ENCODE peak calls at places on chromosomes 7 and 10, in nine cellular contexts. One of them, this sample, is unnamed.

GRCh38 chr10:120517881-120518484 is 61.0 kb downstream of the PLPP4 start:
- DNase-seq in GM06990: no peak
- DNase-seq in heart left ventricle: no peak
- DNase-seq in adipocyte: no peak
- DNase-seq in pancreas: no peak
- DNase-seq in cardiac muscle cell: no peak
- DNase-seq in IMR-90: no peak
- DNase-seq in left ventricle myocardium inferior: no peak
- DNase-seq in colonic mucosa: no peak
- DNase-seq in this sample: no peak

GRCh38 chr7:95104739-95105138 is 197.3 kb downstream of the PPP1R9A start:
- DNase-seq in heart left ventricle: no peak
- DNase-seq in GM06990: no peak
- DNase-seq in cardiac muscle cell: no peak
- DNase-seq in pancreas: no peak
- DNase-seq in colonic mucosa: no peak
- DNase-seq in left ventricle myocardium inferior: no peak
- DNase-seq in IMR-90: no peak
- DNase-seq in adipocyte: no peak
- DNase-seq in this sample: peak; percentile 17

GRCh38 chr7:2823124-2823523 is 21.0 kb downstream of the GNA12 start:
- DNase-seq in cardiac muscle cell: peak; percentile 49
- DNase-seq in heart left ventricle: peak; percentile 47
- DNase-seq in GM06990: no peak
- DNase-seq in pancreas: no peak
- DNase-seq in colonic mucosa: no peak
- DNase-seq in adipocyte: no peak
- DNase-seq in IMR-90: no peak
- DNase-seq in left ventricle myocardium inferior: no peak
- DNase-seq in this sample: no peak

GRCh38 chr7:38107486-38107893 is 70.6 kb upstream of the STARD3NL start:
- DNase-seq in cardiac muscle cell: peak; percentile 65
- DNase-seq in left ventricle myocardium inferior: peak; percentile 17
- DNase-seq in IMR-90: peak; percentile 35
- DNase-seq in GM06990: no peak
- DNase-seq in heart left ventricle: peak; percentile 29
- DNase-seq in pancreas: peak; percentile 71
- DNase-seq in adipocyte: peak; percentile 82
- DNase-seq in colonic mucosa: peak; percentile 74
- DNase-seq in this sample: peak; percentile 55

GRCh38 chr10:42962902-42963231 is 114.0 kb upstream of the RET start:
- DNase-seq in GM06990: no peak
- DNase-seq in adipocyte: no peak
- DNase-seq in pancreas: no peak
- DNase-seq in colonic mucosa: no peak
- DNase-seq in left ventricle myocardium inferior: peak; percentile 14
- DNase-seq in heart left ventricle: no peak
- DNase-seq in cardiac muscle cell: no peak
- DNase-seq in IMR-90: no peak
- DNase-seq in this sample: no peak

GRCh38 chr10:2929457-2929856 is 137.9 kb upstream of the PFKP start:
- DNase-seq in left ventricle myocardium inferior: no peak
- DNase-seq in heart left ventricle: no peak
- DNase-seq in colonic mucosa: no peak
- DNase-seq in pancreas: no peak
- DNase-seq in cardiac muscle cell: no peak
- DNase-seq in IMR-90: no peak
- DNase-seq in GM06990: no peak
- DNase-seq in adipocyte: no peak
- DNase-seq in this sample: no peak

GRCh38 chr10:26367771-26368170 is 70.4 kb upstream of the APBB1IP start:
- DNase-seq in GM06990: peak; percentile 26
- DNase-seq in pancreas: no peak
- DNase-seq in cardiac muscle cell: peak; percentile 32
- DNase-seq in IMR-90: no peak
- DNase-seq in left ventricle myocardium inferior: no peak
- DNase-seq in heart left ventricle: no peak
- DNase-seq in colonic mucosa: no peak
- DNase-seq in adipocyte: peak; percentile 10
- DNase-seq in this sample: peak; percentile 7

GRCh38 chr10:49458869-49459268 is 63.0 kb upstream of the DRGX start:
- DNase-seq in GM06990: no peak
- DNase-seq in IMR-90: no peak
- DNase-seq in colonic mucosa: no peak
- DNase-seq in adipocyte: no peak
- DNase-seq in left ventricle myocardium inferior: no peak
- DNase-seq in pancreas: no peak
- DNase-seq in cardiac muscle cell: peak; percentile 2
- DNase-seq in heart left ventricle: no peak
- DNase-seq in this sample: no peak

GRCh38 chr10:97463363-97464132 is 17.6 kb downstream of the ZDHHC16 start:
- DNase-seq in GM06990: no peak
- DNase-seq in heart left ventricle: no peak
- DNase-seq in adipocyte: peak; percentile 88
- DNase-seq in pancreas: no peak
- DNase-seq in colonic mucosa: peak; percentile 53
- DNase-seq in IMR-90: peak; percentile 69
- DNase-seq in left ventricle myocardium inferior: no peak
- DNase-seq in cardiac muscle cell: peak; percentile 59
- DNase-seq in this sample: peak; percentile 35

GRCh38 chr10:89279449-89279869 is 22.4 kb upstream of the IFIT2 start:
- DNase-seq in GM06990: no peak
- DNase-seq in left ventricle myocardium inferior: no peak
- DNase-seq in pancreas: no peak
- DNase-seq in heart left ventricle: peak; percentile 53
- DNase-seq in adipocyte: no peak
- DNase-seq in cardiac muscle cell: peak; percentile 89
- DNase-seq in IMR-90: no peak
- DNase-seq in colonic mucosa: no peak
- DNase-seq in this sample: peak; percentile 68

GRCh38 chr10:100303724-100304319 is 17.3 kb upstream of the BLOC1S2 start:
- DNase-seq in adipocyte: peak; percentile 70
- DNase-seq in GM06990: no peak
- DNase-seq in heart left ventricle: no peak
- DNase-seq in left ventricle myocardium inferior: no peak
- DNase-seq in cardiac muscle cell: peak; percentile 43
- DNase-seq in colonic mucosa: no peak
- DNase-seq in pancreas: no peak
- DNase-seq in IMR-90: peak; percentile 30
- DNase-seq in this sample: no peak

GRCh38 chr7:91265693-91266066 is 1.4 kb downstream of the FZD1 start:
- DNase-seq in pancreas: peak; percentile 62
- DNase-seq in heart left ventricle: no peak
- DNase-seq in left ventricle myocardium inferior: no peak
- DNase-seq in IMR-90: no peak
- DNase-seq in colonic mucosa: peak; percentile 28
- DNase-seq in adipocyte: peak; percentile 52
- DNase-seq in cardiac muscle cell: peak; percentile 18
- DNase-seq in GM06990: no peak
- DNase-seq in this sample: no peak

GRCh38 chr10:106355450-106355849 is 809.1 kb downstream of the SORCS1 start:
- DNase-seq in cardiac muscle cell: peak; percentile 8
- DNase-seq in GM06990: no peak
- DNase-seq in heart left ventricle: no peak
- DNase-seq in IMR-90: no peak
- DNase-seq in pancreas: no peak
- DNase-seq in colonic mucosa: no peak
- DNase-seq in left ventricle myocardium inferior: no peak
- DNase-seq in adipocyte: peak; percentile 44
- DNase-seq in this sample: no peak

DNA sequence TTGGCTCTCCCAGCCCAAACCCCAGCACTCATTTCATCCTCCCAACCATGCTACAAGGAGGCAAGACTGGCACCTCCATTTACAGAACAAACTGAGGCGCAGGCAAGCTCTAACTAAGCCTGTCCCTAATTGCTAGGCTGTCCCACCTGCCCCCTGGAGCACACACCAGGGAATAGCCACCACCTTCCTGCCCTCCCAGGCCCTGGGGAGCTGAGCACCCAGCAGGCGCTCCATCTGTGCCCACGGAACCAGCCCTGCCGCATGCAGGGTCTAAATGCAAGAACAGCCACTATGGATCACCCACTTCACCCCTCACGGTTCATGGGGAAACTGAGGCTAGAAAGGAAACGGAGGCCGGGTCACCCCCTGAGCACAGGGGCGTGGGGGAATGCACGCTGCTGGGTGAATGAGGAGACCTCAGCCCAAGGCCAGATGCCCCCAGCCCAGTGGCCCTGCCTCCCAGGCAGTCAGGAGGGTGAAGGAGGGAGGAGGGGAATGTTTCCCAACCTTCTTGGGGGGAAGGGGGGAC is 16.5 kb downstream of the PDGFA start:
- DNase-seq in colonic mucosa: no peak
- DNase-seq in heart left ventricle: no peak
- DNase-seq in left ventricle myocardium inferior: no peak
- DNase-seq in IMR-90: no peak
- DNase-seq in adipocyte: no peak
- DNase-seq in GM06990: no peak
- DNase-seq in pancreas: peak; percentile 61
- DNase-seq in cardiac muscle cell: no peak
- DNase-seq in this sample: no peak
- H3K36me3 ChIP-seq in colonic mucosa: peaks cover 14% of the 10 kb centered on the region
- H3K36me3 ChIP-seq in heart left ventricle: no peaks in the 10 kb centered on the region
- H3K36me3 ChIP-seq in left ventricle myocardium inferior: peaks cover 47% of the 10 kb centered on the region
- H3K36me3 ChIP-seq in IMR-90: peaks cover 6% of the 10 kb centered on the region
- H3K36me3 ChIP-seq in adipocyte: peaks cover 4% of the 10 kb centered on the region
- H3K36me3 ChIP-seq in GM06990: peaks cover 22% of the 10 kb centered on the region
- H3K36me3 ChIP-seq in pancreas: no peaks in the 10 kb centered on the region
- H3K36me3 ChIP-seq in cardiac muscle cell: peaks cover 6% of the 10 kb centered on the region
- H3K36me3 ChIP-seq in this sample: peaks cover 49% of the 10 kb centered on the region

GRCh38 chr10:117729156-117729555 is 186.6 kb downstream of the EMX2 start:
- DNase-seq in cardiac muscle cell: no peak
- DNase-seq in left ventricle myocardium inferior: no peak
- DNase-seq in heart left ventricle: no peak
- DNase-seq in IMR-90: no peak
- DNase-seq in pancreas: no peak
- DNase-seq in adipocyte: no peak
- DNase-seq in GM06990: no peak
- DNase-seq in colonic mucosa: no peak
- DNase-seq in this sample: no peak

GRCh38 chr10:117736655-117737054 is 194.1 kb downstream of the EMX2 start:
- DNase-seq in GM06990: no peak
- DNase-seq in colonic mucosa: no peak
- DNase-seq in cardiac muscle cell: no peak
- DNase-seq in heart left ventricle: no peak
- DNase-seq in left ventricle myocardium inferior: no peak
- DNase-seq in adipocyte: no peak
- DNase-seq in IMR-90: no peak
- DNase-seq in pancreas: no peak
- DNase-seq in this sample: no peak

GRCh38 chr10:117740696-117741222 is 198.2 kb downstream of the EMX2 start:
- DNase-seq in left ventricle myocardium inferior: no peak
- DNase-seq in GM06990: no peak
- DNase-seq in adipocyte: no peak
- DNase-seq in cardiac muscle cell: no peak
- DNase-seq in colonic mucosa: no peak
- DNase-seq in heart left ventricle: no peak
- DNase-seq in pancreas: no peak
- DNase-seq in IMR-90: no peak
- DNase-seq in this sample: no peak

GRCh38 chr10:117740088-117740487 is 197.5 kb downstream of the EMX2 start:
- DNase-seq in IMR-90: no peak
- DNase-seq in adipocyte: no peak
- DNase-seq in pancreas: no peak
- DNase-seq in GM06990: no peak
- DNase-seq in left ventricle myocardium inferior: no peak
- DNase-seq in cardiac muscle cell: no peak
- DNase-seq in heart left ventricle: no peak
- DNase-seq in colonic mucosa: no peak
- DNase-seq in this sample: no peak

GRCh38 chr10:117734626-117735405 is 192.3 kb downstream of the EMX2 start:
- DNase-seq in colonic mucosa: no peak
- DNase-seq in left ventricle myocardium inferior: no peak
- DNase-seq in IMR-90: no peak
- DNase-seq in heart left ventricle: no peak
- DNase-seq in GM06990: no peak
- DNase-seq in adipocyte: no peak
- DNase-seq in pancreas: no peak
- DNase-seq in cardiac muscle cell: no peak
- DNase-seq in this sample: no peak
- H3K4me3 ChIP-seq in colonic mucosa: no peak overlapping the region
- H3K4me3 ChIP-seq in left ventricle myocardium inferior: no peak overlapping the region
- H3K4me3 ChIP-seq in IMR-90: no peak overlapping the region
- H3K4me3 ChIP-seq in heart left ventricle: no peak overlapping the region
- H3K4me3 ChIP-seq in GM06990: no peak overlapping the region
- H3K4me3 ChIP-seq in adipocyte: no peak overlapping the region
- H3K4me3 ChIP-seq in pancreas: no peak overlapping the region
- H3K4me3 ChIP-seq in cardiac muscle cell: no peak overlapping the region
- H3K4me3 ChIP-seq in this sample: no peak overlapping the region

DNA sequence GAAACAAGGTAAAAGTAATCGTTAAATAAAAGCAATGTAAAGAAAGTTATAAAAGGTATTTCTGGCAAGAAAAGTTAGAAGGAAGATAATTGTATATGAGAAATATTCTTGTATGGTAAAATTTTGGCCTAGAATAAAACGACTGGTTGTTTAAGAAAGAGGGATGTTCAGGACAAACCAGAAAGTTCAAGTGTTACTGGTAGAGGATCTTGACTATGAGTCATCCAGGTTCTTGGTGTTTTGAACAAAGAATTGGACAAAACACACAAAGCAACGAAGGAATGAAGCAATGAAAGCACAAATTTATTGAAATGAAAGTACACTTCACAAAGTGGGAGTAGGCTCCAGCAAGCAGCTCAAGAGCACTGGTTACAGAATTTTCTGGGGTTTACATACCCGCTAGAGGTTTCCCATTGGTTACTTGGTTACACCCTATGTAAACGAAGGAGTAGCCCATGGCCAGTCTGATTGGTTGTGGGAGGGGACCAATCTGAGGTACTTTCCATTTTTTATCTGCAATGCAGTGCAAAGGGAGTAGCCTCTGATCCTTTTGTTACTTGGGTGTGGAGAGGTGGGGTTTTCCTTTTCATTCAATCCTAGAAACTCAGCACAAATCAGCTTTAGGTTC is 22.4 kb upstream of the GARS1 start:
- DNase-seq in adipocyte: no peak
- DNase-seq in pancreas: no peak
- DNase-seq in GM06990: no peak
- DNase-seq in left ventricle myocardium inferior: no peak
- DNase-seq in cardiac muscle cell: no peak
- DNase-seq in IMR-90: no peak
- DNase-seq in colonic mucosa: no peak
- DNase-seq in heart left ventricle: no peak
- DNase-seq in this sample: no peak
- H3K36me3 ChIP-seq in adipocyte: peaks cover 46% of the 10 kb centered on the region
- H3K36me3 ChIP-seq in pancreas: no peaks in the 10 kb centered on the region
- H3K36me3 ChIP-seq in GM06990: no peaks in the 10 kb centered on the region
- H3K36me3 ChIP-seq in left ventricle myocardium inferior: peaks cover 55% of the 10 kb centered on the region
- H3K36me3 ChIP-seq in cardiac muscle cell: no peaks in the 10 kb centered on the region
- H3K36me3 ChIP-seq in IMR-90: peaks cover 8% of the 10 kb centered on the region
- H3K36me3 ChIP-seq in colonic mucosa: no peaks in the 10 kb centered on the region
- H3K36me3 ChIP-seq in heart left ventricle: no peaks in the 10 kb centered on the region
- H3K36me3 ChIP-seq in this sample: no peaks in the 10 kb centered on the region

DNA sequence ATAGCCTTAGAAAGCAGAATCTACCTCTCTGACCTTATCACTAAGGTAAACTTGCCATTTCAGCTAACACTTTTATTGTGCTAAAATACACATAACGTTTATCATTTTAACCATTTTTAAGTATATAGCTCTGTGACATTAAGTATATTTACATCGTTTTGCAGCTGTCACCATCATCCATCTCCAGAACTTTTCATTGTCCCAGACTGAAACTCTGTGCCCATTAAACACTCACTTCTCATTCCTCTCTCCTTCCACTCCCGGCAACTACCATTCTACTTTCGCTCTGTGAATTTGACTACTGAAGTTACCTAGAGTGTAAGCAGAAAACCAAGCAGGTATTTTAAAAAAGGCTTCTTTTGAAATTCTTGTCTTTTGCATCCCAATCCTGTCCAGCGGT is 1.3 kb downstream of the DDX50 start:
- DNase-seq in IMR-90: no peak
- DNase-seq in left ventricle myocardium inferior: no peak
- DNase-seq in cardiac muscle cell: no peak
- DNase-seq in heart left ventricle: no peak
- DNase-seq in GM06990: no peak
- DNase-seq in pancreas: no peak
- DNase-seq in colonic mucosa: no peak
- DNase-seq in adipocyte: no peak
- DNase-seq in this sample: no peak
- H3K4me3 ChIP-seq in IMR-90: peak overlapping the region; percentile 86
- H3K4me3 ChIP-seq in left ventricle myocardium inferior: peak overlapping the region; percentile 80
- H3K4me3 ChIP-seq in cardiac muscle cell: peak overlapping the region; percentile 67
- H3K4me3 ChIP-seq in heart left ventricle: no peak overlapping the region
- H3K4me3 ChIP-seq in GM06990: peak overlapping the region; percentile 79
- H3K4me3 ChIP-seq in pancreas: peak overlapping the region; percentile 84
- H3K4me3 ChIP-seq in colonic mucosa: no peak overlapping the region
- H3K4me3 ChIP-seq in adipocyte: peak overlapping the region; percentile 95
- H3K4me3 ChIP-seq in this sample: peak overlapping the region; percentile 93